ENCODE peak calls at places on chromosomes 5 and 9, in eight cellular contexts. V is PC-3, E is neural progenitor cell, J is HCT116, N is hepatocyte, U is GM23338, Y is SK-N-SH, O is MM.1S. A is an unnamed sample.

GRCh38 chr5:116084231-116084630 is 594 bp upstream of the COMMD10 start:
- DNase-seq in J (no peak), U (peak; percentile 48), V (peak; percentile 28), N (peak; percentile 43), O (no peak), Y (peak; percentile 52), E (peak; percentile 32), A (peak; percentile 45)

GRCh38 chr9:79651251-79651795 is 79.6 kb downstream of the TLE4 start:
- DNase-seq in V (no peak), J (no peak), O (no peak), Y (no peak), U (peak; percentile 50), N (no peak), E (peak; percentile 58), A (no peak)

GRCh38 chr5:101045689-101046088 is 142.6 kb upstream of the ST8SIA4 start:
- DNase-seq in J (peak; percentile 15), Y (no peak), V (peak; percentile 44), O (peak; percentile 25), N (no peak), E (no peak), U (no peak), A (peak; percentile 38)

GRCh38 chr5:114363837-114364236 is 2.0 kb downstream of the KCNN2 start:
- DNase-seq in Y (no peak), J (no peak), V (no peak), E (peak; percentile 29), O (no peak), N (no peak), U (peak; percentile 49), A (no peak)

GRCh38 chr5:142847898-142848790 is 78.0 kb downstream of the ARHGAP26 start:
- DNase-seq in U (no peak), J (no peak), O (no peak), Y (no peak), N (no peak), E (no peak), V (no peak), A (no peak)

GRCh38 chr5:79200573-79201183 is 35.3 kb upstream of the JMY start:
- DNase-seq in Y (peak; percentile 47), E (peak; percentile 13), N (peak; percentile 11), V (peak; percentile 52), U (no peak), O (peak; percentile 30), J (no peak), A (peak; percentile 24)

GRCh38 chr9:91900057-91900816 is 49.8 kb downstream of the ROR2 start:
- DNase-seq in Y (peak; percentile 86), O (no peak), U (peak; percentile 38), V (no peak), J (no peak), E (peak; percentile 38), N (peak; percentile 52), A (no peak)

GRCh38 chr9:75071530-75072122 is 16.3 kb downstream of the NMRK1 start:
- DNase-seq in O (peak; percentile 54), E (no peak), N (no peak), U (no peak), J (peak; percentile 44), V (peak; percentile 82), Y (no peak), A (peak; percentile 60)

GRCh38 chr5:112614285-112614684 is 123.4 kb upstream of the APC start:
- DNase-seq in Y (no peak), V (peak; percentile 39), E (no peak), U (no peak), O (no peak), J (no peak), N (no peak), A (no peak)

GRCh38 chr5:112614986-112615385 is 122.7 kb upstream of the APC start:
- DNase-seq in O (no peak), J (no peak), V (peak; percentile 54), U (no peak), E (no peak), N (no peak), Y (no peak), A (no peak)

GRCh38 chr5:112616812-112617547 is 120.7 kb upstream of the APC start:
- DNase-seq in O (peak; percentile 36), Y (no peak), J (no peak), E (no peak), V (no peak), N (no peak), U (no peak), A (no peak)

DNA sequence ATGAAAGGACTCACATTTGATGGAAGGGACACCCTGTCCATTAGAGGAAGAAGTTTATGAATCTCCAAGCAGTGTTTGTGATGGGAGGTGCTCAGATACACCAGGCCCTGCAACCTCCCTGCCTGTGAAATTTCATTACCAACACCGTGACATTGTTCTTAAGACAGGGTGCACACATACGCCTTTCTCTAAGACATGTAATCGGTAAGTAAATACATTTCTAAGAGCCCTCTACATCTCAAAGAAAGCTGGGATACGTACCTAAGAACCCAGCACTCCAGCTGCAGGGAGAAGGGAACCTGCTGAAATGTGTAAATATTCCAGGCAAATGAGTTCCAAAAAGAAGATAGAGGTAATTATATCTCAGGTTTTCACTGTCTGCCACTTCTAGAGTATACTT is 125.0 kb upstream of the APC start:
- DNase-seq in Y (no peak), V (no peak), E (no peak), N (no peak), O (no peak), J (no peak), U (no peak), A (no peak)
- H2AFZ ChIP-seq in Y (no peak overlapping the region), V (no peak overlapping the region), E (peak overlapping the region; percentile 50), N (no peak overlapping the region), O (no peak overlapping the region), J (no peak overlapping the region), U (no peak overlapping the region), A (peak overlapping the region; percentile 40)

GRCh38 chr9:98045234-98046160 is 11.0 kb upstream of the NANS start:
- DNase-seq in V (peak; percentile 8), U (no peak), J (peak; percentile 87), E (no peak), N (no peak), O (peak; percentile 85), Y (no peak), A (peak; percentile 92)
- TF ChIP-seq CTCF in V (no peak), U (no peak), J (no peak), E (no peak), N (no peak), O (peak; percentile 21), Y (no peak), A (peak; percentile 58)

GRCh38 chr5:154442801-154443200 is 3.0 kb upstream of the SAP30L start:
- DNase-seq in U (no peak), Y (no peak), O (no peak), E (no peak), J (no peak), V (no peak), N (no peak), A (no peak)

GRCh38 chr5:154447074-154447725 is 1.4 kb downstream of the SAP30L start:
- DNase-seq in O (no peak), J (no peak), Y (no peak), E (no peak), U (no peak), N (no peak), V (no peak), A (peak; percentile 4)

GRCh38 chr5:154446183-154447073 is 631 bp downstream of the SAP30L start:
- DNase-seq in Y (peak; percentile 76), J (no peak), U (peak; percentile 65), V (peak; percentile 43), O (peak; percentile 29), E (peak; percentile 78), N (peak; percentile 85), A (peak; percentile 25)

GRCh38 chr5:154445422-154446182 is at the start of gene SAP30L:
- DNase-seq in E (peak; percentile 98), V (peak; percentile 93), J (peak; percentile 71), O (peak; percentile 95), N (peak; percentile 97), U (peak; percentile 96), Y (peak; percentile 99), A (peak; percentile 96)

DNA sequence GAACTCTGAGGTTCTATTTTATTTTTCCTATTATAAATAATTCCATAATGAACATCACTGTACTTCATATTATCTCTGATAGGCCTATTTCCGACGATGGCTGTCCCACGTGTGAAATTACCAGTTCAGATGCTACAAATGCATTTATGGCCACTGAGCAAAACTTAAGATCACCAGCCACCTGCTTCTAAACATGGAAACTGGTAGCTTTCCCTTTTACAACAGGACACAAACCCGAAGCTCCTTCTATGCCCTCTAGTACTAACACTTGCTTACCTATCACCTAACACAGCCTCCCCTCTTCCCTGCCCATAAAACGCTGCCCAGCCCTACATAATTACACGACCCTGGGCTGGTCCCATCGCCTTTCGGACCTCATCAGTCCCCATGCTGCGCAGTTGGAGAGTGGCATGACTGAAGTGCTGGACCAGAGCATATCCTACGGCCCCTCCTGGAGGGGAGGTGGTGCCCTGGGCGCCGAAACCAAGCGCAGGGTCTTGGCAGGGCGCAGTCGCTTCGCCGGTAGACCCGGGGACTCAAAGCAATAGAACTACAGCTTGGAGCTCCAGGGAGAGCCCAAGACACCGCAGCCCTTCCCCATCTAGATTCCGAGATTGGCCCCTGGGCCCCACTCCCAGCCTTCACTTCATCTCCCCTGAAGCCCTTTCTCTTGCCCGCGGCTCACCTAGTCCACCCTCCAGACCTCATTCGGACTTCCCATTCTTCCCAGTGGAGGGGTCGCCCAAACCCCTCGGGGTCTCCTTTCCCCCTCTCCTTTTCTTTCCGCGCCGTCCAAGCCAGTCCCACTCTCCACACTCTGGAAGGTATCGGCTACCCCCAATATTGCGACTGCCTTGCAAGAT is 1.0 kb upstream of the SAP30L start:
- DNase-seq in O (peak; percentile 53), E (peak; percentile 59), U (peak; percentile 60), V (peak; percentile 6), Y (peak; percentile 57), N (peak; percentile 33), J (no peak), A (peak; percentile 28)
- TF ChIP-seq EZH2phosphoT487 in O (no peak), E (no peak), U (no peak), V (no peak), Y (no peak), N (no peak), J (no peak), A (no peak)

DNA sequence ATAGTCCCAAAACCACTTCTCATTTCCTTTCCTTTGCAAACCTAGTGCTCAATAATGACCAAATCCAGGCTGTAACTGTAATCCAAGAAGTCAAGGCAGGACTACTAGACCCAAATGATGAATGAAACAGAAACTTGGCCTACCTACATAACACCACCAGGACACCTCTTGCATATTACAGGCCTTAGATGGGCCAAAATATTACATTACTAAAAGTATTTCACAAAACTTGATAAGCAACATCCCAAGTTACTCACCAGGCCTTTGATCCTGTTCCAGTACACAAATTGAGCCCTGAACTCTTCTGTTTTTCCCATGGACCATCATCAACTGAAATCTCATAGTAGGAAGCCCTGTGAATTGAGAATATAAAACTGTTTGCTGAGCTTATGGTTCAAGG is 34.8 kb downstream of the NADK2 start:
- DNase-seq in O (no peak), J (no peak), U (no peak), N (no peak), Y (no peak), E (no peak), V (no peak), A (no peak)
- H2AFZ ChIP-seq in O (no peak overlapping the region), J (no peak overlapping the region), U (no peak overlapping the region), N (no peak overlapping the region), Y (no peak overlapping the region), E (no peak overlapping the region), V (no peak overlapping the region), A (no peak overlapping the region)